ENCODE peak calls at places on chromosomes 16 and 17, in eight cellular contexts. E is nephron progenitor cell, T is B cell, J is GM13976, V is fibroblast of mammary gland, L is HL-60, N is astrocyte, U is glutamatergic neuron. F is an unnamed sample.

GRCh38 chr17:1340371-1340770 is 59.7 kb downstream of the YWHAE start:
- DNase-seq in L (no peak), U (no peak), J (no peak), N (no peak), V (no peak), E (no peak), T (no peak), F (no peak)

GRCh38 chr16:87582221-87582965 is 19.9 kb upstream of the JPH3 start:
- DNase-seq in U (peak; percentile 37), T (no peak), L (no peak), V (peak; percentile 90), N (peak; percentile 79), J (no peak), E (no peak), F (no peak)

GRCh38 chr17:80008383-80008840 is 27.3 kb downstream of the TBC1D16 start:
- DNase-seq in V (peak; percentile 55), T (peak; percentile 92), J (peak; percentile 93), L (peak; percentile 68), U (peak; percentile 87), N (peak; percentile 8), E (peak; percentile 89), F (peak; percentile 87)

GRCh38 chr16:10088380-10088793 is 93.8 kb downstream of the GRIN2A start:
- DNase-seq in T (no peak), U (no peak), E (no peak), L (no peak), V (peak; percentile 82), N (peak; percentile 51), J (no peak), F (no peak)

GRCh38 chr16:76038097-76038496 is 239.1 kb upstream of the CNTNAP4 start:
- DNase-seq in T (no peak), V (no peak), J (no peak), L (no peak), E (no peak), U (no peak), N (no peak), F (no peak)

GRCh38 chr17:7313028-7313889 is 1.9 kb downstream of the GPS2 start:
- DNase-seq in J (no peak), T (peak; percentile 17), U (no peak), V (peak; percentile 21), L (no peak), E (no peak), N (no peak), F (no peak)

GRCh38 chr16:30367349-30368009 is 2.8 kb downstream of the TBC1D10B start:
- DNase-seq in L (no peak), U (no peak), E (no peak), T (no peak), V (no peak), J (no peak), N (no peak), F (no peak)

GRCh38 chr17:16939606-16940115 is 32.3 kb downstream of the TNFRSF13B start:
- DNase-seq in L (no peak), E (no peak), V (no peak), J (no peak), U (no peak), T (no peak), N (no peak), F (no peak)

GRCh38 chr17:72982680-72983079 is 109.8 kb downstream of the SLC39A11 start:
- DNase-seq in J (no peak), T (no peak), L (no peak), E (no peak), V (no peak), U (no peak), N (no peak), F (no peak)

GRCh38 chr16:19173059-19173458 is 5.0 kb downstream of the SYT17 start:
- DNase-seq in T (no peak), U (no peak), N (no peak), J (no peak), L (no peak), V (no peak), E (no peak), F (no peak)

GRCh38 chr17:16933317-16934132 is 38.4 kb downstream of the TNFRSF13B start:
- DNase-seq in T (no peak), L (no peak), N (peak; percentile 10), V (no peak), J (peak; percentile 33), U (no peak), E (no peak), F (no peak)

GRCh38 chr17:64507418-64507766 is 615 bp downstream of the CEP95 start:
- DNase-seq in N (peak; percentile 74), T (peak; percentile 45), V (peak; percentile 75), U (no peak), L (peak; percentile 54), E (peak; percentile 30), J (peak; percentile 63), F (peak; percentile 9)

GRCh38 chr16:50469744-50470301 is 78.4 kb upstream of the NKD1 start:
- DNase-seq in J (no peak), N (no peak), T (no peak), U (peak; percentile 41), L (no peak), E (peak; percentile 68), V (no peak), F (no peak)

GRCh38 chr16:47025641-47026040 is 52.2 kb upstream of the DNAJA2 start:
- DNase-seq in L (no peak), J (no peak), T (no peak), V (no peak), U (no peak), E (no peak), N (no peak), F (no peak)

GRCh38 chr17:50833396-50834125 is 1.8 kb upstream of the WFIKKN2 start:
- DNase-seq in U (no peak), J (no peak), T (no peak), V (no peak), E (no peak), L (no peak), N (no peak), F (no peak)

GRCh38 chr16:89984215-89984614 is 35.0 kb downstream of the DBNDD1 start:
- DNase-seq in E (no peak), U (no peak), T (no peak), N (no peak), J (no peak), V (no peak), L (no peak), F (no peak)

GRCh38 chr17:59287887-59288286 is 43.6 kb upstream of the YPEL2 start:
- DNase-seq in U (no peak), N (no peak), E (no peak), V (no peak), L (no peak), J (no peak), T (no peak), F (no peak)

GRCh38 chr17:38885728-38886642 is 16.1 kb downstream of the LASP1 start:
- DNase-seq in V (peak; percentile 36), U (peak; percentile 61), L (no peak), T (no peak), J (no peak), E (peak; percentile 60), N (peak; percentile 49), F (no peak)

GRCh38 chr17:40471856-40472732 is 28.8 kb downstream of the IGFBP4 start:
- DNase-seq in L (no peak), J (no peak), V (no peak), E (no peak), T (no peak), U (no peak), N (peak; percentile 47), F (no peak)

GRCh38 chr17:40475234-40476210 is 25.9 kb downstream of the TNS4 start:
- DNase-seq in L (no peak), T (no peak), E (peak; percentile 29), N (no peak), J (no peak), U (no peak), V (no peak), F (no peak)

GRCh38 chr17:40473573-40474365 is 27.7 kb downstream of the TNS4 start:
- DNase-seq in L (no peak), U (no peak), J (no peak), E (no peak), T (no peak), N (no peak), V (no peak), F (no peak)

GRCh38 chr17:40472733-40473452 is 28.5 kb downstream of the TNS4 start:
- DNase-seq in E (no peak), T (no peak), J (no peak), U (no peak), N (no peak), V (peak; percentile 45), L (no peak), F (no peak)

GRCh38 chr17:40474419-40475002 is 26.9 kb downstream of the TNS4 start:
- DNase-seq in J (no peak), V (no peak), L (no peak), E (peak; percentile 30), U (no peak), N (no peak), T (no peak), F (no peak)
- TF ChIP-seq CTCF in J (no peak), V (no peak), L (no peak), E (no peak), U (no peak), N (no peak), T (no peak), F (no peak)

DNA sequence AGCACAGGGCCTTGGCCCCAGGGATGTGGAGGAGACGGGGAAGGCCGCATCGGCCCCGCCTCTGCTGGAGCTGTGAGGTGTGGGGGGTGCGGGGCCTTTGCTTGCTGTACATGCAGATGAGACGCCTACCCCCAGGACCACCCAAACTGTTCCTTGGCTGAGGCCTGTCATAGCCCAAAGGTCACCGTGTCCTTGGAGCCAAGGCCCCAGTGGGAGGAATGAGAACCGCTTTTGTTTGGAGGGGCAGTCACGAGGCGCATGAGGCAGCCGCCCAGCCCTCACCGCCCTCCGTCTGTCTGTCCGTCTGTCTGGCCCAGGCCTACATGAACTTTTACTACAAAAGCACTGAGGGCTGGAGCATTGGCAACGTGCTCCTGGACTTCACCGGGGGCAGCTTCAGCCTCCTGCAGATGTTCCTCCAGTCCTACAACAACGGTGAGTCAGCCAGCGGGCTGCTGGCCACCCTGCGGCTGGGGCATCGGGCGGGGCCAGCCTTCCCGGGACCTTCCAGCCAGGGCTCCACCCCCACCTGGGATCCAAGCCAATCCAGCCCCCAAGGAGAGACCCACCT is 8.8 kb downstream of the TAX1BP3 start:
- DNase-seq in T (no peak), J (no peak), V (peak; percentile 96), L (no peak), N (peak; percentile 82), U (no peak), E (no peak), F (no peak)
- TF ChIP-seq CTCF in T (no peak), J (no peak), V (peak; percentile 39), L (no peak), N (peak; percentile 7), U (no peak), E (no peak), F (no peak)

GRCh38 chr17:67711916-67712315 is 5.8 kb upstream of the NOL11 start:
- DNase-seq in T (no peak), L (no peak), J (no peak), E (no peak), U (no peak), N (no peak), V (no peak), F (no peak)
- TF ChIP-seq CTCF in T (no peak), L (no peak), J (no peak), E (no peak), U (no peak), N (no peak), V (no peak), F (no peak)

DNA sequence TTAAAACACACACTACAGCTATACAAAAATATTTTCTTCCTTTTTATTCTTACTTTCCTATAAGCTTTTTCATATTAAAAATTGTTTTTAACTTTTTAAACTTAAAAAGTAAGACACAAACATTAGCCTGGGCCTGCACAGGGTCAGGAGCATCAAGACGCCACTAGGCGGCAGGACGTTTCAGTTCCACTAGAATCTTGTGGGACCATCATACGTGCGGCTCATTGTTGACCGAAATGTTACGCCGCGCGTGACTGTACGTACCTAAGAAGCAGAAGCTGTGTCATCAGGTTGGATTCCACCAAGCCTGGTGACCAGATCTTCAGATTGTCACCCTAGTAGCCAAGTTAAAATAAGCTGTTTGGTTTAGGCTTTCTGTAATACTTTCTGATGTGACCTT is 47.1 kb downstream of the USP10 start:
- DNase-seq in L (no peak), V (no peak), T (no peak), U (no peak), N (no peak), E (no peak), J (no peak), F (no peak)
- TF ChIP-seq CTCF in L (no peak), V (peak; percentile 36), T (peak; percentile 29), U (peak; percentile 55), N (peak; percentile 27), E (peak; percentile 33), J (peak; percentile 7), F (peak; percentile 41)